ENCODE peak calls at places on chromosomes 4 and X, in four cellular contexts. One of them, this sample, is unnamed.

GRCh38 chrX:73577368-73577767 is 14.4 kb downstream of the CHIC1 start:
- DNase-seq in endothelial cell of umbilical vein: peak; percentile 84
- DNase-seq in effector memory CD4-positive, alpha-beta T cell: no peak
- DNase-seq in aorta: no peak
- DNase-seq in this sample: no peak

GRCh38 chr4:181475781-181476180 is 767.4 kb upstream of the TENM3 start:
- DNase-seq in endothelial cell of umbilical vein: no peak
- DNase-seq in aorta: no peak
- DNase-seq in effector memory CD4-positive, alpha-beta T cell: no peak
- DNase-seq in this sample: no peak

GRCh38 chrX:74242050-74242449 is 61.9 kb upstream of the ZCCHC13 start:
- DNase-seq in aorta: no peak
- DNase-seq in endothelial cell of umbilical vein: peak; percentile 83
- DNase-seq in effector memory CD4-positive, alpha-beta T cell: no peak
- DNase-seq in this sample: no peak

GRCh38 chr4:86416081-86416480 is 56.2 kb upstream of the MAPK10 start:
- DNase-seq in effector memory CD4-positive, alpha-beta T cell: no peak
- DNase-seq in endothelial cell of umbilical vein: no peak
- DNase-seq in aorta: no peak
- DNase-seq in this sample: no peak

GRCh38 chr4:27463816-27464215 is 603.2 kb downstream of the STIM2 start:
- DNase-seq in aorta: no peak
- DNase-seq in endothelial cell of umbilical vein: no peak
- DNase-seq in effector memory CD4-positive, alpha-beta T cell: no peak
- DNase-seq in this sample: no peak

GRCh38 chr4:25330905-25331816 is 18.6 kb downstream of the ZCCHC4 start:
- DNase-seq in effector memory CD4-positive, alpha-beta T cell: no peak
- DNase-seq in aorta: no peak
- DNase-seq in endothelial cell of umbilical vein: no peak
- DNase-seq in this sample: peak; percentile 20

GRCh38 chr4:163701915-163702314 is 207.4 kb downstream of the TMA16 start:
- DNase-seq in aorta: no peak
- DNase-seq in endothelial cell of umbilical vein: no peak
- DNase-seq in effector memory CD4-positive, alpha-beta T cell: no peak
- DNase-seq in this sample: no peak

GRCh38 chr4:52659016-52659721 is at the start of gene USP46:
- DNase-seq in endothelial cell of umbilical vein: peak; percentile 66
- DNase-seq in aorta: peak; percentile 94
- DNase-seq in effector memory CD4-positive, alpha-beta T cell: peak; percentile 23
- DNase-seq in this sample: peak; percentile 38

GRCh38 chrX:146127617-146128016 is 310.0 kb downstream of the SLITRK2 start:
- DNase-seq in endothelial cell of umbilical vein: no peak
- DNase-seq in effector memory CD4-positive, alpha-beta T cell: no peak
- DNase-seq in aorta: no peak
- DNase-seq in this sample: no peak

GRCh38 chr4:181569553-181569952 is 673.6 kb upstream of the TENM3 start:
- DNase-seq in endothelial cell of umbilical vein: no peak
- DNase-seq in effector memory CD4-positive, alpha-beta T cell: no peak
- DNase-seq in aorta: no peak
- DNase-seq in this sample: no peak

GRCh38 chr4:180688480-180688879 is 1554.7 kb upstream of the TENM3 start:
- DNase-seq in effector memory CD4-positive, alpha-beta T cell: no peak
- DNase-seq in aorta: no peak
- DNase-seq in endothelial cell of umbilical vein: no peak
- DNase-seq in this sample: no peak

GRCh38 chrX:101677028-101677427 is 17.4 kb upstream of the ARMCX2 start:
- DNase-seq in aorta: no peak
- DNase-seq in effector memory CD4-positive, alpha-beta T cell: no peak
- DNase-seq in endothelial cell of umbilical vein: no peak
- DNase-seq in this sample: no peak

GRCh38 chr4:31051565-31051964 is 331.4 kb downstream of the PCDH7 start:
- DNase-seq in effector memory CD4-positive, alpha-beta T cell: no peak
- DNase-seq in endothelial cell of umbilical vein: no peak
- DNase-seq in aorta: no peak
- DNase-seq in this sample: no peak

GRCh38 chr4:174926958-174927357 is 8.8 kb downstream of the ADAM29 start:
- DNase-seq in aorta: no peak
- DNase-seq in endothelial cell of umbilical vein: no peak
- DNase-seq in effector memory CD4-positive, alpha-beta T cell: no peak
- DNase-seq in this sample: no peak

GRCh38 chr4:67929447-67929846 is 33.8 kb downstream of the TMPRSS11A start:
- DNase-seq in endothelial cell of umbilical vein: no peak
- DNase-seq in aorta: no peak
- DNase-seq in effector memory CD4-positive, alpha-beta T cell: no peak
- DNase-seq in this sample: no peak

GRCh38 chrX:14235004-14235403 is 205.3 kb upstream of the GEMIN8 start:
- DNase-seq in endothelial cell of umbilical vein: no peak
- DNase-seq in effector memory CD4-positive, alpha-beta T cell: no peak
- DNase-seq in aorta: no peak
- DNase-seq in this sample: no peak

GRCh38 chrX:1464282-1465131 is 11.8 kb upstream of the ASMTL start:
- DNase-seq in endothelial cell of umbilical vein: no peak
- DNase-seq in effector memory CD4-positive, alpha-beta T cell: no peak
- DNase-seq in aorta: peak; percentile 61
- DNase-seq in this sample: peak; percentile 43

GRCh38 chrX:132463411-132463810 is 25.4 kb downstream of the MBNL3 start:
- DNase-seq in endothelial cell of umbilical vein: no peak
- DNase-seq in aorta: no peak
- DNase-seq in effector memory CD4-positive, alpha-beta T cell: no peak
- DNase-seq in this sample: peak; percentile 12

GRCh38 chr4:137960371-137961050 is 281.6 kb downstream of the SLC7A11 start:
- DNase-seq in effector memory CD4-positive, alpha-beta T cell: no peak
- DNase-seq in endothelial cell of umbilical vein: no peak
- DNase-seq in aorta: no peak
- DNase-seq in this sample: no peak

GRCh38 chr4:188143731-188144130 is 4.5 kb downstream of the TRIML1 start:
- DNase-seq in endothelial cell of umbilical vein: no peak
- DNase-seq in effector memory CD4-positive, alpha-beta T cell: no peak
- DNase-seq in aorta: no peak
- DNase-seq in this sample: no peak

GRCh38 chr4:141580523-141580922 is 55.9 kb upstream of the IL15 start:
- DNase-seq in effector memory CD4-positive, alpha-beta T cell: no peak
- DNase-seq in aorta: no peak
- DNase-seq in endothelial cell of umbilical vein: no peak
- DNase-seq in this sample: no peak

GRCh38 chrX:2701600-2701999 is 10.5 kb downstream of the CD99 start:
- DNase-seq in aorta: no peak
- DNase-seq in effector memory CD4-positive, alpha-beta T cell: no peak
- DNase-seq in endothelial cell of umbilical vein: no peak
- DNase-seq in this sample: no peak

GRCh38 chr4:89438102-89438831 is 130.7 kb upstream of the GPRIN3 start:
- DNase-seq in aorta: no peak
- DNase-seq in effector memory CD4-positive, alpha-beta T cell: peak; percentile 21
- DNase-seq in endothelial cell of umbilical vein: peak; percentile 42
- DNase-seq in this sample: peak; percentile 55

GRCh38 chrX:44025611-44026010 is 52.4 kb upstream of the NDP start:
- DNase-seq in effector memory CD4-positive, alpha-beta T cell: no peak
- DNase-seq in aorta: no peak
- DNase-seq in endothelial cell of umbilical vein: peak; percentile 3
- DNase-seq in this sample: no peak

GRCh38 chr4:88958080-88958479 is 98.9 kb downstream of the FAM13A start:
- DNase-seq in effector memory CD4-positive, alpha-beta T cell: no peak
- DNase-seq in endothelial cell of umbilical vein: no peak
- DNase-seq in aorta: no peak
- DNase-seq in this sample: no peak

GRCh38 chr4:127214936-127215335 is 417.8 kb upstream of the INTU start:
- DNase-seq in effector memory CD4-positive, alpha-beta T cell: no peak
- DNase-seq in endothelial cell of umbilical vein: no peak
- DNase-seq in aorta: no peak
- DNase-seq in this sample: no peak

GRCh38 chr4:30757357-30757756 is 37.2 kb downstream of the PCDH7 start:
- DNase-seq in aorta: no peak
- DNase-seq in effector memory CD4-positive, alpha-beta T cell: no peak
- DNase-seq in endothelial cell of umbilical vein: peak; percentile 90
- DNase-seq in this sample: no peak

GRCh38 chr4:100299441-100299840 is 109.2 kb upstream of the DDIT4L start:
- DNase-seq in endothelial cell of umbilical vein: no peak
- DNase-seq in aorta: no peak
- DNase-seq in effector memory CD4-positive, alpha-beta T cell: no peak
- DNase-seq in this sample: no peak

GRCh38 chr4:159144112-159144694 is 41.3 kb downstream of the RAPGEF2 start:
- DNase-seq in effector memory CD4-positive, alpha-beta T cell: no peak
- DNase-seq in endothelial cell of umbilical vein: no peak
- DNase-seq in aorta: no peak
- DNase-seq in this sample: no peak

GRCh38 chr4:159141193-159141592 is 38.3 kb downstream of the RAPGEF2 start:
- DNase-seq in effector memory CD4-positive, alpha-beta T cell: no peak
- DNase-seq in aorta: no peak
- DNase-seq in endothelial cell of umbilical vein: no peak
- DNase-seq in this sample: no peak

GRCh38 chr4:159142254-159142653 is 39.4 kb downstream of the RAPGEF2 start:
- DNase-seq in endothelial cell of umbilical vein: no peak
- DNase-seq in effector memory CD4-positive, alpha-beta T cell: no peak
- DNase-seq in aorta: no peak
- DNase-seq in this sample: no peak

GRCh38 chr4:159145318-159146006 is 42.6 kb downstream of the RAPGEF2 start:
- DNase-seq in aorta: no peak
- DNase-seq in endothelial cell of umbilical vein: no peak
- DNase-seq in effector memory CD4-positive, alpha-beta T cell: no peak
- DNase-seq in this sample: no peak

DNA sequence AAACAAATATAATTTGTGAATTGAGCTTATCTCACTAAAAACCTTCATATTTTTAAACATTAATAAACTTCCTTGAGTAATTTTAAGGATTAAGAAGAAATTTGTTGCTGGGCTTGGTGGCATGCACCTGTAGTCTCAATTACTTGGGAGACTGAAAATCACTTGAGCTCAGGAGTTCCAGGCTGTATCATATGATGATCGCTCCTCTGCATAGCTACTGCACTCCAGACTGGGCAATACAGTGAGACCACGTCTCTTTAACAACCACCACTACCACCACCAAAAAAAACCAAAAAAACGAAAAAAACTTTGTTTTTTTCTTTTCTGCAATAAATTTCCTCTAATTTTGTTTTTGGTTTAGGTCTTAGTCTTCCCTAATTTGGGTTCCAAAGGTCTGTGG is 40.1 kb downstream of the RAPGEF2 start:
- DNase-seq in aorta: no peak
- DNase-seq in effector memory CD4-positive, alpha-beta T cell: no peak
- DNase-seq in endothelial cell of umbilical vein: no peak
- DNase-seq in this sample: no peak
- H3K4me1 ChIP-seq in aorta: peaks cover 2% of the 10 kb centered on the region
- H3K4me1 ChIP-seq in effector memory CD4-positive, alpha-beta T cell: no peaks in the 10 kb centered on the region
- H3K4me1 ChIP-seq in endothelial cell of umbilical vein: peaks cover 16% of the 10 kb centered on the region
- H3K4me1 ChIP-seq in this sample: peaks cover 16% of the 10 kb centered on the region

DNA sequence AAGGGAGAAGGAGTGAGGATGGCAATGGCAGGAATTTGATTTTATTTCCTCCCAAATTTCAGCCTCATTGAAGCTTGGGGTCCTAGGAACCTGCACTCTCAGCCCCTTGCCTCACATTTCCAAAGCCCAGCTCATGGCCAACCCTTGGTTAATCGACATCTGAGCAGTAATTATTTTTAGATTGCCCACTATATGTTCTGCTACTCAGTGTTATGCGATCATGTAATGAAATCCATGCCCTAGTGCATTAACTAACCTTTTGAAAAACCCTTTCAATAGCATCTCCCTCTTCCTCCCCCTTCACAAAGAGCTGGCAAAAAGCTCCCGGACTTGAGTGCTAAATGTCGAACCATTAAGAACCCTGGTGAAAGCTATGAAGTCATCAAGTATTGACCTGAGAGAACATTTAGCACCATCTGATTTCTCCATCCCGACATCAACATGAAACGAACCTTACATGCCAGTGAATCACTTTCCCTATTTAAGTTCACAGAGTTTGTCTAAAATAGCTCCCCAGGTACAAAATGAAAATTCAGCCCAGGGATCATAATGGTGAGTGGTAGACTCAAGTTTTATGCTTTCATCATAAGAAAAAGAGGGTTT is 59.2 kb upstream of the RPS6KA3 start:
- DNase-seq in endothelial cell of umbilical vein: no peak
- DNase-seq in effector memory CD4-positive, alpha-beta T cell: no peak
- DNase-seq in aorta: no peak
- DNase-seq in this sample: no peak
- H3K27me3 ChIP-seq in endothelial cell of umbilical vein: no peaks in the 10 kb centered on the region
- H3K27me3 ChIP-seq in effector memory CD4-positive, alpha-beta T cell: no peaks in the 10 kb centered on the region
- H3K27me3 ChIP-seq in aorta: no peaks in the 10 kb centered on the region
- H3K27me3 ChIP-seq in this sample: no peaks in the 10 kb centered on the region

GRCh38 chrX:119638725-119639471 is 32.7 kb upstream of the NKRF start:
- DNase-seq in endothelial cell of umbilical vein: no peak
- DNase-seq in aorta: no peak
- DNase-seq in effector memory CD4-positive, alpha-beta T cell: no peak
- DNase-seq in this sample: no peak

GRCh38 chrX:119640621-119641020 is 34.4 kb upstream of the NKRF start:
- DNase-seq in aorta: no peak
- DNase-seq in effector memory CD4-positive, alpha-beta T cell: no peak
- DNase-seq in endothelial cell of umbilical vein: no peak
- DNase-seq in this sample: no peak

GRCh38 chrX:119635179-119635578 is 29.0 kb upstream of the NKRF start:
- DNase-seq in endothelial cell of umbilical vein: no peak
- DNase-seq in effector memory CD4-positive, alpha-beta T cell: no peak
- DNase-seq in aorta: no peak
- DNase-seq in this sample: no peak

GRCh38 chrX:119635799-119636198 is 29.6 kb upstream of the NKRF start:
- DNase-seq in endothelial cell of umbilical vein: no peak
- DNase-seq in effector memory CD4-positive, alpha-beta T cell: no peak
- DNase-seq in aorta: no peak
- DNase-seq in this sample: no peak

DNA sequence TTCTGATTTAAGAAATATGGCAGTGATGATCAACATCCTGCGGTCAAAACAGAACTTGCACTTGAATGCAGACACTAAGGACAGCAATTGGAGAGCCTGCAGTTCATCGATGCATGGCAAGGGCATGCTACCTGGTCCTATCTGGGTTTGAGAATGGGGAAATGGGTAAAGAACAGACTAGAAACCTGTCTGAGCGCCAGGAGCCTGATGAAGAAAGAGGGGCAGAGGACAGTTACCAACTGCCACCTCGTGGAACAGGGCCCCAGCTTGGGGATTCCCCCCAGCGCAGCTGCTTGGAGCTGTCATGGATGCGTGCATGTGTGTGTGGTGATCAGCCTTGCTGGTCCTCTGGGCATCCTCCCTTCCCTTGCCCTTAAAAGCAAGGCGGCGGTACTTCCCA is 30.2 kb upstream of the NKRF start:
- DNase-seq in endothelial cell of umbilical vein: no peak
- DNase-seq in effector memory CD4-positive, alpha-beta T cell: no peak
- DNase-seq in aorta: no peak
- DNase-seq in this sample: no peak
- H3K4me1 ChIP-seq in endothelial cell of umbilical vein: no peaks in the 10 kb centered on the region
- H3K4me1 ChIP-seq in effector memory CD4-positive, alpha-beta T cell: peaks cover 2% of the 10 kb centered on the region
- H3K4me1 ChIP-seq in aorta: no peaks in the 10 kb centered on the region
- H3K4me1 ChIP-seq in this sample: no peaks in the 10 kb centered on the region

GRCh38 chr4:37241646-37242045 is 2.9 kb upstream of the NWD2 start:
- DNase-seq in effector memory CD4-positive, alpha-beta T cell: no peak
- DNase-seq in endothelial cell of umbilical vein: no peak
- DNase-seq in aorta: no peak
- DNase-seq in this sample: no peak
- H3K27me3 ChIP-seq in effector memory CD4-positive, alpha-beta T cell: peaks cover 15% of the 10 kb centered on the region
- H3K27me3 ChIP-seq in endothelial cell of umbilical vein: peaks cover 27% of the 10 kb centered on the region
- H3K27me3 ChIP-seq in aorta: no peaks in the 10 kb centered on the region
- H3K27me3 ChIP-seq in this sample: peaks cover 5% of the 10 kb centered on the region

GRCh38 chr4:10097906-10098769 is 18.5 kb downstream of the WDR1 start:
- DNase-seq in aorta: no peak
- DNase-seq in effector memory CD4-positive, alpha-beta T cell: no peak
- DNase-seq in endothelial cell of umbilical vein: no peak
- DNase-seq in this sample: no peak
- H3K4me1 ChIP-seq in aorta: peaks cover 3% of the 10 kb centered on the region
- H3K4me1 ChIP-seq in effector memory CD4-positive, alpha-beta T cell: peaks cover 77% of the 10 kb centered on the region
- H3K4me1 ChIP-seq in endothelial cell of umbilical vein: peaks cover 72% of the 10 kb centered on the region
- H3K4me1 ChIP-seq in this sample: peaks cover 100% of the 10 kb centered on the region

This sample was measured in CD4-positive, alpha-beta memory T cell.